ENCODE peak calls at places on chromosomes 6 and 20, in five cellular contexts. One of them, this sample, is unnamed.

GRCh38 chr6:163162007-163162873 is 252.3 kb upstream of the QKI start:
- DNase-seq in GM12878: no peak
- DNase-seq in HCT116: no peak
- DNase-seq in K562: no peak
- DNase-seq in HepG2: no peak
- DNase-seq in this sample: no peak

GRCh38 chr6:118581489-118581959 is 33.4 kb downstream of the PLN start:
- DNase-seq in HepG2: no peak
- DNase-seq in GM12878: no peak
- DNase-seq in K562: peak
- DNase-seq in HCT116: no peak
- DNase-seq in this sample: no peak

GRCh38 chr6:146664871-146665270 is 66.1 kb downstream of the ADGB start:
- DNase-seq in K562: no peak
- DNase-seq in GM12878: no peak
- DNase-seq in HCT116: no peak
- DNase-seq in HepG2: no peak
- DNase-seq in this sample: no peak

GRCh38 chr6:134447883-134448387 is 130.0 kb upstream of the SGK1 start:
- DNase-seq in GM12878: no peak
- DNase-seq in K562: no peak
- DNase-seq in HepG2: no peak
- DNase-seq in HCT116: no peak
- DNase-seq in this sample: no peak

GRCh38 chr20:3180319-3180718 is 7.0 kb upstream of the LZTS3 start:
- DNase-seq in HepG2: no peak
- DNase-seq in K562: no peak
- DNase-seq in HCT116: no peak
- DNase-seq in GM12878: no peak
- DNase-seq in this sample: no peak

GRCh38 chr20:33169176-33169794 is 1.3 kb downstream of the BPIFA2 start:
- DNase-seq in HCT116: no peak
- DNase-seq in HepG2: peak
- DNase-seq in K562: peak
- DNase-seq in GM12878: no peak
- DNase-seq in this sample: no peak

GRCh38 chr20:58228484-58229197 is at the start of gene ANKRD60:
- DNase-seq in HepG2: no peak
- DNase-seq in HCT116: no peak
- DNase-seq in GM12878: no peak
- DNase-seq in K562: peak
- DNase-seq in this sample: peak

GRCh38 chr20:36035720-36036119 is 67.3 kb downstream of the CNBD2 start:
- DNase-seq in HCT116: no peak
- DNase-seq in GM12878: no peak
- DNase-seq in K562: no peak
- DNase-seq in HepG2: no peak
- DNase-seq in this sample: no peak

GRCh38 chr6:158647501-158647900 is 2.4 kb upstream of the SYTL3 start:
- DNase-seq in GM12878: no peak
- DNase-seq in K562: no peak
- DNase-seq in HepG2: no peak
- DNase-seq in HCT116: no peak
- DNase-seq in this sample: no peak

GRCh38 chr6:158648682-158649131 is 1.1 kb upstream of the SYTL3 start:
- DNase-seq in K562: no peak
- DNase-seq in HepG2: no peak
- DNase-seq in GM12878: peak
- DNase-seq in HCT116: no peak
- DNase-seq in this sample: no peak

GRCh38 chr6:3457710-3458605 is 1.1 kb upstream of the SLC22A23 start:
- DNase-seq in K562: peak
- DNase-seq in HepG2: peak
- DNase-seq in HCT116: peak
- DNase-seq in GM12878: no peak
- DNase-seq in this sample: peak

GRCh38 chr6:104332407-104332806 is 527.3 kb downstream of the HACE1 start:
- DNase-seq in HCT116: no peak
- DNase-seq in K562: no peak
- DNase-seq in GM12878: no peak
- DNase-seq in HepG2: no peak
- DNase-seq in this sample: no peak

GRCh38 chr6:31575335-31575901 is at the start of gene TNF:
- DNase-seq in HCT116: no peak
- DNase-seq in HepG2: no peak
- DNase-seq in GM12878: peak
- DNase-seq in K562: no peak
- DNase-seq in this sample: no peak

GRCh38 chr6:88304515-88304914 is 138.4 kb upstream of the CNR1 start:
- DNase-seq in GM12878: no peak
- DNase-seq in HCT116: no peak
- DNase-seq in HepG2: no peak
- DNase-seq in K562: no peak
- DNase-seq in this sample: no peak

DNA sequence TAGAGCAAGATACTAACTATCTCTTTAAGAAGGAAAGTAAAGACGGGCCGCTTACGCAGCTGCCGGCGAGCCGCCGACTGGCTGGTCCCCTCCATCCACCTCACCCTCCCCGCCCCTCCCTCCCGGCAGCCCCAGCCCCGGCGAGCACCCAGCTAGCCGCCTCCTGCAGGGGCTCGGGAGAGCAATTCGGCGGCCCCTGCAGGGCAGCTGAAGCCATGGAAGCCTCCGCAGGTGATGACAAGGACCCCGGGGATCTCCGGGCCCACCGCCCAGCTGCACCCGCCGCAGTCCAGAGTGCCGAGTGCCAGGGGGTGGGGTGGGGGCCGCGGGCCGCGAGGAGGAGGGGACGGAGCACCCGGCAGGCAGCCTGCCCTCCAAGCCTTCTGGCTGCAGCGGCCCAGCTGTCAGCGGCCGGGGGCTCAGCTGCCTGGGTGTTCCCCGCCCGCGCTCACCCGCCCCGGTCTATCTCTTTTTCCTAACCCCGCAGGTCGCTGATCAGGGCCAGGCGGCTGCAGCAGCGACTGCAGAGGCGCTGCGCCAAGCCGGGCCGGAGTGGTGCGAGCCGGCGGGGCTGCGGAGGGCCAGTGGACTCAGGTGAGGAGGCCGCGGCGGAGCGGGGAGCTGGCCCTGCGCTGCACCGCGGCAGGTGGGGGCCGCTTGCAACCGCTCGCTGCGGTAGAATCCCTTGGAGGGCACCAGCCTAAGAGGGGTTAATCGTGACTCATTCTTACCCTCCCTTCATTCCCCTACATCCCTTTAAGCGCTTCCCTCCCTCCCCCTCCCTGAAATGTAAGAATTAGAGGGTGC is at the start of gene SNPH:
- DNase-seq in GM12878: no peak
- DNase-seq in HepG2: no peak
- DNase-seq in HCT116: peak
- DNase-seq in K562: peak
- DNase-seq in this sample: peak
- TF ChIP-seq REST in GM12878: no peak
- TF ChIP-seq REST in HepG2: no peak
- TF ChIP-seq REST in HCT116: no peak
- TF ChIP-seq REST in K562: no peak
- TF ChIP-seq REST in this sample: no peak

GRCh38 chr20:63736893-63737689 is 627 bp downstream of the LIME1 start:
- DNase-seq in GM12878: no peak
- DNase-seq in HCT116: no peak
- DNase-seq in K562: no peak
- DNase-seq in HepG2: no peak
- DNase-seq in this sample: peak
- TF ChIP-seq YY1 in GM12878: no peak
- TF ChIP-seq YY1 in HCT116: no peak
- TF ChIP-seq YY1 in K562: no peak
- TF ChIP-seq YY1 in HepG2: no peak
- TF ChIP-seq YY1 in this sample: no peak

GRCh38 chr6:90892271-90892670 is 305.4 kb upstream of the MAP3K7 start:
- DNase-seq in GM12878: no peak
- DNase-seq in HCT116: no peak
- DNase-seq in HepG2: no peak
- DNase-seq in K562: no peak
- DNase-seq in this sample: no peak
- TF ChIP-seq CTCF in GM12878: no peak
- TF ChIP-seq CTCF in HCT116: no peak
- TF ChIP-seq CTCF in HepG2: no peak
- TF ChIP-seq CTCF in K562: no peak
- TF ChIP-seq CTCF in this sample: peak

GRCh38 chr6:161486326-161486725 is 212.5 kb upstream of the AGPAT4 start:
- DNase-seq in K562: no peak
- DNase-seq in HepG2: no peak
- DNase-seq in HCT116: peak
- DNase-seq in GM12878: no peak
- DNase-seq in this sample: peak
- TF ChIP-seq REST in K562: no peak
- TF ChIP-seq REST in HepG2: no peak
- TF ChIP-seq REST in HCT116: no peak
- TF ChIP-seq REST in GM12878: no peak
- TF ChIP-seq REST in this sample: no peak